ENCODE peak calls at places on chromosomes 12 and 14, in five cellular contexts. S is psoas muscle, M is GM23248, P is OCI-LY7, R is lung. W is an unnamed sample.

GRCh38 chr12:48924617-48925217 is 575 bp downstream of the FKBP11 start:
- DNase-seq in P (peak; percentile 89), S (peak; percentile 74), R (peak; percentile 44), M (peak; percentile 68), W (peak; percentile 62)

GRCh38 chr14:72801381-72801812 is 92.5 kb downstream of the DPF3 start:
- DNase-seq in S (no peak), M (peak; percentile 95), R (no peak), P (no peak), W (peak; percentile 69)

GRCh38 chr14:50260511-50260910 is 29.1 kb upstream of the SOS2 start:
- DNase-seq in R (no peak), P (peak; percentile 58), S (no peak), M (peak; percentile 65), W (peak; percentile 73)

GRCh38 chr12:50075808-50076170 is 9.4 kb upstream of the SMARCD1 start:
- DNase-seq in P (no peak), S (no peak), R (no peak), M (no peak), W (no peak)

GRCh38 chr12:97404549-97404948 is 58.1 kb upstream of the RMST start:
- DNase-seq in M (peak; percentile 43), P (peak; percentile 51), R (no peak), S (no peak), W (peak; percentile 32)

GRCh38 chr14:37093364-37093763 is 79.0 kb downstream of the SLC25A21 start:
- DNase-seq in P (no peak), M (no peak), R (no peak), S (no peak), W (no peak)

GRCh38 chr14:38548091-38548490 is 292.2 kb upstream of the CLEC14A start:
- DNase-seq in M (peak; percentile 26), P (no peak), S (no peak), R (no peak), W (no peak)

GRCh38 chr12:70849265-70849960 is 71.1 kb downstream of the PTPRR start:
- DNase-seq in S (no peak), P (no peak), R (no peak), M (peak; percentile 60), W (peak; percentile 59)

GRCh38 chr12:106888348-106888970 is 67.2 kb upstream of the TMEM263 start:
- DNase-seq in R (no peak), M (no peak), S (no peak), P (no peak), W (no peak)

GRCh38 chr12:101230547-101230946 is 20.5 kb upstream of the SLC5A8 start:
- DNase-seq in S (no peak), R (no peak), P (no peak), M (peak; percentile 97), W (peak; percentile 71)

GRCh38 chr14:82621881-82622450 is 1088.3 kb upstream of the SEL1L start:
- DNase-seq in R (no peak), P (no peak), S (no peak), M (no peak), W (no peak)

GRCh38 chr14:103260629-103261124 is 73.4 kb upstream of the EIF5 start:
- DNase-seq in P (no peak), S (peak; percentile 57), M (peak; percentile 75), R (peak; percentile 42), W (peak; percentile 72)

GRCh38 chr12:92574046-92574783 is 128.6 kb upstream of the PLEKHG7 start:
- DNase-seq in P (peak; percentile 46), M (peak; percentile 35), S (no peak), R (no peak), W (no peak)

GRCh38 chr12:94941440-94941862 is 62.0 kb downstream of the NDUFA12 start:
- DNase-seq in R (peak; percentile 29), P (no peak), S (peak; percentile 75), M (peak; percentile 98), W (peak; percentile 89)

GRCh38 chr14:55773984-55774581 is 194.1 kb downstream of the KTN1 start:
- DNase-seq in S (no peak), M (no peak), P (no peak), R (no peak), W (no peak)

GRCh38 chr14:71675126-71675901 is 256.9 kb upstream of the RGS6 start:
- DNase-seq in S (no peak), P (no peak), R (no peak), M (no peak), W (no peak)

GRCh38 chr12:116164976-116165425 is 112.5 kb downstream of the MED13L start:
- DNase-seq in M (peak; percentile 74), P (no peak), R (no peak), S (no peak), W (peak; percentile 49)

GRCh38 chr14:36268957-36269734 is 51.3 kb downstream of the MBIP start:
- DNase-seq in S (no peak), P (no peak), M (no peak), R (peak; percentile 63), W (no peak)

GRCh38 chr12:53729659-53730058 is 2.4 kb upstream of the CALCOCO1 start:
- DNase-seq in M (peak; percentile 27), P (no peak), R (no peak), S (no peak), W (no peak)

GRCh38 chr12:57516617-57517153 is 3.6 kb downstream of the DDIT3 start:
- DNase-seq in S (no peak), R (no peak), M (peak; percentile 27), P (no peak), W (no peak)

GRCh38 chr14:61894452-61895077 is 132.3 kb downstream of the SNAPC1 start:
- DNase-seq in S (peak; percentile 52), M (peak; percentile 86), R (peak; percentile 46), P (peak; percentile 80), W (peak; percentile 92)

GRCh38 chr14:79016828-79017505 is 846.8 kb downstream of the NRXN3 start:
- DNase-seq in M (peak; percentile 60), S (no peak), R (no peak), P (no peak), W (peak; percentile 45)

GRCh38 chr12:108856428-108857157 is 790 bp downstream of the SSH1 start:
- DNase-seq in P (peak; percentile 26), S (peak; percentile 90), R (peak; percentile 66), M (peak; percentile 92), W (peak; percentile 82)

GRCh38 chr12:110004598-110004997 is 5.4 kb downstream of the ANKRD13A start:
- DNase-seq in P (no peak), M (no peak), R (no peak), S (no peak), W (no peak)

GRCh38 chr12:131800594-131801135 is 27.5 kb upstream of the MMP17 start:
- DNase-seq in R (no peak), P (no peak), S (no peak), M (no peak), W (no peak)

DNA sequence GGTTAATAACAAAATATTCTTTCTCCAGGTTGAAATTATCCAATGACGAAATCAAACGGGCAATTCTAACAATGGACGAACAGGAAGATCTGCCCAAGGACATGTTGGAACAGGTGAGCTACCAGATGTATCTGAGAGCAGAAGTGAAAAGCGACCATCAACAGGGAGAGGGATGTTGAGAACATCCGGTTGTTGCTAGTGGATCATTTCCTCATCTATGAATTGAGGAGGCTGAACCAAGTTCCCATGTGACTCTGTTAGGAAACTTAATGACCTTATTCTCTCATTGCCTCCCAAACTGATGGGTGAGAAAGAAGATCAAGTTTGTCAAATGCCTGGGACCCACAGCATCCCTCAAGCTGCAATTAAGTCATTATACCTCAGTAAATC is 117.7 kb downstream of the GPR135 start:
- DNase-seq in M (no peak), P (peak; percentile 82), S (no peak), R (no peak), W (no peak)
- H3K4me1 ChIP-seq in M (peaks cover 16% of the 10 kb centered on the region), P (peaks cover 48% of the 10 kb centered on the region), S (peaks cover 3% of the 10 kb centered on the region), R (peaks cover 12% of the 10 kb centered on the region), W (peaks cover 31% of the 10 kb centered on the region)

GRCh38 chr14:93430889-93431670 is at the start of gene UNC79:
- DNase-seq in M (peak; percentile 40), P (no peak), R (no peak), S (no peak), W (peak; percentile 25)

GRCh38 chr14:93430319-93430801 is 379 bp upstream of the UNC79 start:
- DNase-seq in S (no peak), R (no peak), P (no peak), M (peak; percentile 8), W (peak; percentile 4)

GRCh38 chr14:93426750-93427149 is 4.0 kb upstream of the UNC79 start:
- DNase-seq in R (no peak), S (no peak), P (no peak), M (no peak), W (no peak)
- H3K4me1 ChIP-seq in R (peaks cover 2% of the 10 kb centered on the region), S (no peaks in the 10 kb centered on the region), P (no peaks in the 10 kb centered on the region), M (no peaks in the 10 kb centered on the region), W (peaks cover 6% of the 10 kb centered on the region)

GRCh38 chr12:24898606-24899005 is 50.3 kb downstream of the BCAT1 start:
- DNase-seq in P (no peak), M (peak; percentile 24), S (no peak), R (no peak), W (no peak)
- H3K4me1 ChIP-seq in P (no peaks in the 10 kb centered on the region), M (peaks cover 52% of the 10 kb centered on the region), S (no peaks in the 10 kb centered on the region), R (peaks cover 4% of the 10 kb centered on the region), W (peaks cover 58% of the 10 kb centered on the region)

DNA sequence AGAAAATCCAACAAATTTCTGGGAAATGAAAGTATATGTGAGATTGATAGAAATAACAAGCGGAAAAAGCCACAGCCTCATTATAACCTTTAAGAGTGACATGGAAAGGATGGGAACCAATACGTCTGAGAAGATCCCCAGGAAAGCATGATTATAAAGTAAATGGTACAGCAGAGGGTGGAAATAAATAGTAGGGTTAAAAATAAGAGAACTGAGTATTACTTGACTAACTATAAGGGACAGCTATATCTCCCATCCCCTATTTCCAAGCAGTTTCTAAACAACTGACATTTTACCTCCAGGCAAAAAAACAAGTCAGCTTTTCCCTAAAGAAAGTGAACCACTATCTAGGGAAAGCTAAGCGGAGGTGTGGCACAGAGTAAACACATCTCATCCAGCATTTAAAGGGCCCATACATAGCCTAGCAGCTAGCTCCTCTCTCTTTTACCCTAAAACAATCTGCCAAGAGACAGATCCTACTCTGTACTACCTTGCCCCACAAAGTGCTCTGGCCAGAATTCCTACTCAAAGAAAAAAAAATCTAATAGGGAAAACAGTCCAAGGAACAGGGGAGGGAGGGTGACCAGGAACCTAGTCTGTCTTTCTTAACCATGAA is 11.2 kb downstream of the OSBPL8 start:
- DNase-seq in P (no peak), S (no peak), M (no peak), R (no peak), W (no peak)
- H3K4me1 ChIP-seq in P (peaks cover 29% of the 10 kb centered on the region), S (peaks cover 80% of the 10 kb centered on the region), M (peaks cover 39% of the 10 kb centered on the region), R (peaks cover 5% of the 10 kb centered on the region), W (peaks cover 36% of the 10 kb centered on the region)

GRCh38 chr14:98189521-98189920 is 1082.5 kb downstream of the BCL11B start:
- DNase-seq in M (no peak), P (no peak), S (no peak), R (no peak), W (no peak)
- H3K4me1 ChIP-seq in M (no peaks in the 10 kb centered on the region), P (no peaks in the 10 kb centered on the region), S (no peaks in the 10 kb centered on the region), R (no peaks in the 10 kb centered on the region), W (no peaks in the 10 kb centered on the region)

DNA sequence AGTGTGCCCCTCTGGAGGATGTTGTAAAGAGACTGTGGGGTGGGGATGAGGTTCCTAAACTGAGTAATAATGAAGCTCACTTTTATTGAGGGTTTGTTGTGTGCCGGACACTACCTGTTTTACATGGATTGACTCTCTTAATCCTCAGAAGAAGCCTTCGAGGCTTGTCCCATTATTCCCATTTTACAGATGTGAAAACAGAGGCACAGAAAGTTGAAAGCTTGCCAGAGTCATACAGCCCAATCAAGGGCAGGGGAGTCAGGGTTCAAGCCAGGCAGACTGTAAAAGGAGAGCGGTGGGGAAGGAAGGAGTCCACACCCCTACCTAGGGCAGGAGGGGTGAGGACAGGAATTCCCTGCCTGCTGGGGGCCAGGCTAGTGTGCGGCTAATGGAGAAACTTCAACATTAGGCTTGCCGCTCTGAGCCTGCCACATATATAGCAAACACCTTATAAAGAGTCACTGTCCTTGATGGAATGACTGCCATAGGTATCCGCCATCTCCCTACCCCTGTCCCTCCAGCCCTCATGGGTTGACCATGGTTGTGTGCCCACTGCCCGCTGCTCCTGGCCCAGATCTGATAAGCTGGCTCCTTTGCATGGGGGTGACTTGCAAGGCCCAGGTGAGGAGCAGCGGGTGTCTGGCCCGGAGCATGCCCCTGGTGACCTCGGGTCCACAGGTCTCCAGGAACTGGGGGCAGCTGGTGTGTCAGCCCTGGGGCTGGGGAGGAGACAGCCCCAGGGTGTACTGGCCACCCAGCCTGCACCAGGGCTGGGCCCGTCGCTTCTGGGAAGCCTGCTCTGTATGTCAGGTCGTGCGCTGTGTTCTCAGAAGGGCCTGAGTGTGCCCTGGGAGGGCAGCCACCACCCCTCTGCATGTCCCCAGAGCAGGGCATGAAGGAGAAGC is 12.2 kb downstream of the ORAI1 start:
- DNase-seq in P (no peak), R (no peak), S (no peak), M (no peak), W (no peak)
- H3K4me1 ChIP-seq in P (peaks cover 17% of the 10 kb centered on the region), R (peaks cover 10% of the 10 kb centered on the region), S (peaks cover 10% of the 10 kb centered on the region), M (no peaks in the 10 kb centered on the region), W (no peaks in the 10 kb centered on the region)

W was measured in adipocyte.